ENCODE peak calls at places on chromosomes 4 and X, in seven cellular contexts. P is psoas muscle, G is IMR-90, D is fibroblast of lung, E is transverse colon, S is heart left ventricle, U is DND-41. X is an unnamed sample. For H3K27me3 and H3K4me1, the result is how much of the 10 kb centered on the place peaks cover.

GRCh38 chr4:188012546-188012945 is 17.0 kb downstream of the ZFP42 start:
- DNase-seq in P (no peak), G (no peak), D (no peak), E (no peak), S (no peak), U (no peak), X (no peak)

GRCh38 chr4:45992728-45993127 is 131.1 kb downstream of the GABRG1 start:
- DNase-seq in P (no peak), G (no peak), D (no peak), E (no peak), S (no peak), U (no peak), X (no peak)

GRCh38 chr4:124958812-124959211 is 246.3 kb upstream of the ANKRD50 start:
- DNase-seq in P (no peak), G (no peak), D (no peak), E (no peak), S (no peak), U (no peak), X (no peak)

GRCh38 chr4:6920174-6920573 is 10.5 kb downstream of the TBC1D14 start:
- DNase-seq in P (no peak), G (no peak), D (no peak), E (no peak), S (no peak), U (no peak), X (no peak)

GRCh38 chr4:164933244-164933643 is 44.2 kb downstream of the TRIM61 start:
- DNase-seq in P (no peak), G (no peak), D (no peak), E (no peak), S (no peak), U (no peak), X (no peak)

GRCh38 chr4:152510349-152511147 is 25.3 kb downstream of the FBXW7 start:
- DNase-seq in P (no peak), G (no peak), D (no peak), E (no peak), S (no peak), U (no peak), X (no peak)

GRCh38 chr4:183821090-183821853 is 83.8 kb upstream of the STOX2 start:
- DNase-seq in P (no peak), G (no peak), D (no peak), E (peak), S (no peak), U (no peak), X (no peak)

GRCh38 chr4:61246003-61246402 is 45.9 kb downstream of the ADGRL3 start:
- DNase-seq in P (no peak), G (no peak), D (peak), E (no peak), S (peak), U (no peak), X (peak)

GRCh38 chr4:85741921-85742591 is 267.1 kb downstream of the ARHGAP24 start:
- DNase-seq in P (no peak), G (no peak), D (no peak), E (no peak), S (peak), U (no peak), X (peak)

GRCh38 chr4:109350121-109350520 is 47.7 kb upstream of the COL25A1 start:
- DNase-seq in P (no peak), G (no peak), D (no peak), E (no peak), S (no peak), U (no peak), X (no peak)

GRCh38 chr4:31645211-31645610 is 925.0 kb downstream of the PCDH7 start:
- DNase-seq in P (no peak), G (no peak), D (no peak), E (no peak), S (no peak), U (no peak), X (no peak)

GRCh38 chr4:31651541-31651940 is 931.4 kb downstream of the PCDH7 start:
- DNase-seq in P (no peak), G (no peak), D (no peak), E (no peak), S (no peak), U (no peak), X (no peak)

GRCh38 chr4:31655328-31655727 is 935.2 kb downstream of the PCDH7 start:
- DNase-seq in P (no peak), G (peak), D (peak), E (no peak), S (no peak), U (no peak), X (no peak)

GRCh38 chr4:31647776-31648175 is 927.6 kb downstream of the PCDH7 start:
- DNase-seq in P (no peak), G (no peak), D (no peak), E (no peak), S (no peak), U (no peak), X (no peak)

GRCh38 chr4:31649878-31650277 is 929.7 kb downstream of the PCDH7 start:
- DNase-seq in P (no peak), G (no peak), D (no peak), E (no peak), S (no peak), U (no peak), X (no peak)
- H3K27me3 ChIP-seq in P (under half), G (under half), D (under half), E (under half), S (under half), U (under half), X (under half)

DNA sequence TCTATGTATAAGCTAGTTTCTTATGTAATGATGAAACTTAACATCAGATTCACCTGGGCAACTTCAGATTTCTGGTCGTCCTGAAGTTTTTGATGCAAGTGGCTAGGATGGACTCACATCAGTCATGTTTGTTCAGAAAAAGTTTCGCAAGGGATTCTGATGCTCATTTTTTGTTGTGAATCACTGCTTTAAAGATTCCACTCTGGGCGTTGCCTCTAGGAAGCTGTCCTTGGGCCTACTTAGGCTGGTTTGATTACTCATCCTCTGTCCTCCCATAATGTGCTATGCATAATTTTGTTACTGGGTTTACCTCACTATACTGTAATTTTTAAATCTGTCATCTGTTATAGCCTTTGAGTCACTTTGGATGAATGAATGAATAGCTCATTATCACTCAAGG is 30.8 kb downstream of the HERC3 start:
- DNase-seq in P (no peak), G (peak), D (peak), E (no peak), S (no peak), U (no peak), X (no peak)
- H3K4me1 ChIP-seq in P (under half), G (under half), D (under half), E (under half), S (under half), U (under half), X (under half)

GRCh38 chrX:130607431-130607830 is 205.6 kb downstream of the RBMX2 start:
- DNase-seq in P (no peak), G (no peak), D (no peak), E (no peak), S (no peak), U (no peak), X (no peak)

GRCh38 chrX:130606415-130606814 is 204.6 kb downstream of the RBMX2 start:
- DNase-seq in P (no peak), G (no peak), D (no peak), E (no peak), S (no peak), U (no peak), X (no peak)
- H3K27me3 ChIP-seq in P (under half), G (under half), D (under half), E (under half), S (under half), U (under half), X (under half)

GRCh38 chr4:132266374-132266773 is 882.7 kb upstream of the PCDH10 start:
- DNase-seq in P (no peak), G (no peak), D (no peak), E (no peak), S (no peak), U (peak), X (no peak)
- H3K4me1 ChIP-seq in P (under half), G (under half), D (under half), E (under half), S (under half), U (half or more), X (under half)

DNA sequence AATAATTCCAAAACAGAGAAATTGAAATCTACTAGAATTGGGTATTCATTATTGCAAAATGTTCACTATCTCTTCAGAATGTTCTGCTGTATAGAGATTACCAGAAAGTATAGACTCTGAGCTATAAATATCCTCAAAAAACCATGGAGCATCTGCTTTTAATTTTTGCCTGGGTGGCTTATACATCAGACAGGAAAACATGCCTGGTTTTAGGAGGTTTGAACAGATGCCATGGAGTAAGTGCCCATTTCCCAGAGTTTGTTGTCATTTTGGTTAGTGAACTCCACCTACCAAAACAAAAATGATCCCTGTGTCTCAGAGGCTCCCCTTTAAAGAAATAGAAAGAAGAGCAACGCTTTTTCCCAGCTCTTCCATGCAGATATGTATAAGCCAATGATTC is 68.7 kb downstream of the MEPE start:
- DNase-seq in P (no peak), G (no peak), D (no peak), E (no peak), S (no peak), U (no peak), X (no peak)
- H3K27me3 ChIP-seq in P (under half), G (under half), D (under half), E (under half), S (under half), U (under half), X (under half)

GRCh38 chr4:57064120-57064519 is 46.1 kb downstream of the IGFBP7 start:
- DNase-seq in P (no peak), G (no peak), D (no peak), E (no peak), S (no peak), U (no peak), X (no peak)

GRCh38 chr4:57063518-57063917 is 46.7 kb downstream of the IGFBP7 start:
- DNase-seq in P (no peak), G (no peak), D (no peak), E (no peak), S (no peak), U (no peak), X (no peak)

GRCh38 chr4:57059890-57060716 is 50.1 kb downstream of the IGFBP7 start:
- DNase-seq in P (no peak), G (peak), D (no peak), E (no peak), S (no peak), U (no peak), X (no peak)

GRCh38 chr4:57064811-57065711 is 45.1 kb downstream of the IGFBP7 start:
- DNase-seq in P (peak), G (peak), D (peak), E (peak), S (peak), U (no peak), X (peak)

DNA sequence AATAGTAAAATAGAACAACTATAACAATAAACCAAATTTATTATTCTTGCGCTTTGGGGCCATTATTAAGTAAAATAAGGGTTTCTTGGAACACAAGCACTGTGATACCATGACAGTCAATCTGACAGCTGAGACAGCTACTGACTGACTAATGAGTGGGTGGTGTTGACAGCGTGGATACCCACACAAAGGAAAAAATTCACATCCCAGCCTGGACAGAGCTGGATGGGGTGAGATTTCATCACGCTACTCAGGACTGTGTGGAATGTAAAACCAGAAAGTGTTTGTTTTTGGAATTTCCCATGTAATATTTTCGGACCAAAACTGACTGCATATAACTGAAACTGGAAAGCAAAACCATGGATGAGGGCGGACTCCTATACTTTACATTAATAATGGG is 48.8 kb downstream of the IGFBP7 start:
- DNase-seq in P (no peak), G (peak), D (no peak), E (no peak), S (no peak), U (no peak), X (no peak)
- H3K4me1 ChIP-seq in P (under half), G (under half), D (under half), E (half or more), S (under half), U (under half), X (under half)